ENCODE peak calls at places on chromosomes 16 and 17, in five cellular contexts. W is Karpas-422, R is GM23248, B is mesenchymal stem cell, U is astrocyte. Q is an unnamed sample. For H3K4me1, the result is how much of the 10 kb centered on the place peaks cover.

GRCh38 chr17:71117461-71117860 is 948.1 kb downstream of the KCNJ2 start:
- DNase-seq in W (no peak), R (no peak), B (no peak), U (peak), Q (no peak)

GRCh38 chr16:4371481-4372314 is at the start of gene VASN:
- DNase-seq in W (peak), R (peak), B (peak), U (peak), Q (peak)

GRCh38 chr16:23974223-23974622 is 138.4 kb downstream of the PRKCB start:
- DNase-seq in W (no peak), R (no peak), B (no peak), U (no peak), Q (no peak)

GRCh38 chr16:58661199-58661830 is 23.3 kb downstream of the SLC38A7 start:
- DNase-seq in W (peak), R (peak), B (peak), U (peak), Q (peak)

GRCh38 chr17:37064956-37065355 is 116.2 kb downstream of the AATF start:
- DNase-seq in W (no peak), R (no peak), B (no peak), U (no peak), Q (no peak)

GRCh38 chr17:64061157-64061898 is 40.9 kb upstream of the ICAM2 start:
- DNase-seq in W (no peak), R (peak), B (no peak), U (no peak), Q (no peak)

GRCh38 chr17:36837616-36838272 is 99.5 kb upstream of the LHX1 start:
- DNase-seq in W (no peak), R (no peak), B (no peak), U (no peak), Q (no peak)

GRCh38 chr16:58418601-58419000 is 26.3 kb downstream of the GINS3 start:
- DNase-seq in W (peak), R (peak), B (no peak), U (peak), Q (peak)

GRCh38 chr17:5422505-5422904 is 2.5 kb downstream of the RPAIN start:
- DNase-seq in W (no peak), R (peak), B (peak), U (peak), Q (peak)

GRCh38 chr17:2214047-2214717 is 89.4 kb downstream of the SMG6 start:
- DNase-seq in W (no peak), R (peak), B (peak), U (peak), Q (peak)

GRCh38 chr17:69320210-69320907 is 6.6 kb downstream of the ABCA5 start:
- DNase-seq in W (no peak), R (peak), B (no peak), U (no peak), Q (peak)

DNA sequence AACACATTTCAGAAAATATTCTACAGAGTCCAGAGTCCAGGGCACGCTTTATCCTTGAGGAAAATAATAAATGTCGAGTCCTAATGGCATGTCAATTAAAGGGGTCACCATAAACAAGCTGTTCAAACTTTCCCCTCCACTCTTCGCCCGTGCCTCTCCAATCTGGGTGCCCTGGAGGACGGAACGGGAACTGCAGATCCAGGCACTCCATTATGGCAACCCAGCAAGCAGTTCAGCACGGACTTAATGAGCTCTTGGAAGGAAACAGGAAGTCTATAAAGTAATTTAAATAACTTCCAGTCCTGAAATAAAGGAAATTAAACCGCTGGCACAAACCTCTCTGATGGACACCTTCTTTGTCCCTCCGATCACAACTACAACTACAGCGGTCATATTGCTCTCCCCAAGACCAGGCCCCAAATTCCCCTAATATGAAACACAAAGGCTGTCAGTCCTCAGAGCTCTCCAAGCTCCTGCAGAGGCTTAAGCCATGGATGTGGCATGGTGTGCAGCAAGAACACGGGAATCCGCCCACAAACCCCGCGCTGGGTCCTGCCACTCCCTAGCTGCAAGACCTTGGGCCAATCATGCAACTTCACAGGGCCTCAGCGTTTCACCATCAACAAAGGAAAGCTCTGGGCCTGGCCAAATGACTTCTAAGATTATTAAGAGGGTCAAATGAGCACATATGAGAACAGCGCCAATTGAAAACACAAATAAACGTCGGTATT is 52.6 kb downstream of the ZFHX3 start:
- DNase-seq in W (peak), R (no peak), B (peak), U (no peak), Q (no peak)
- H3K4me1 ChIP-seq in W (under half), R (under half), B (under half), U (under half), Q (half or more)

GRCh38 chr16:27840311-27841060 is 223.0 kb downstream of the GSG1L start:
- DNase-seq in W (no peak), R (no peak), B (no peak), U (no peak), Q (no peak)
- H3K9ac ChIP-seq in W (no peak), R (no peak), B (no peak), U (no peak), Q (no peak)

GRCh38 chr17:21370430-21370829 is 5.7 kb upstream of the KCNJ12 start:
- DNase-seq in W (peak), R (no peak), B (peak), U (no peak), Q (no peak)
- H3K4me1 ChIP-seq in W (half or more), R (under half), B (under half), U (under half), Q (under half)

GRCh38 chr17:67831268-67831667 is 6.0 kb downstream of the BPTF start:
- DNase-seq in W (no peak), R (no peak), B (no peak), U (no peak), Q (no peak)
- H3K9ac ChIP-seq in W (no peak), R (no peak), B (no peak), U (no peak), Q (no peak)

GRCh38 chr16:20903116-20903888 is 2.7 kb downstream of the LYRM1 start:
- DNase-seq in W (no peak), R (no peak), B (peak), U (no peak), Q (no peak)
- H3K4me1 ChIP-seq in W (half or more), R (half or more), B (under half), U (half or more), Q (half or more)

GRCh38 chr17:49078248-49078647 is 54.3 kb upstream of the B4GALNT2 start:
- DNase-seq in W (no peak), R (no peak), B (no peak), U (no peak), Q (no peak)
- H3K9ac ChIP-seq in W (no peak), R (no peak), B (no peak), U (no peak), Q (no peak)

Q was measured in adipocyte.